ENCODE peak calls at places on chromosomes 1 and 21, in nine cellular contexts. D is stimulated activated CD4-positive, alpha-beta T cell treated with anti-CD3 and anti-CD28 coated beads, TNF-alpha, amount 100 ng/mL, for 4 hours; L is tibial nerve; T is COR-L47; C is CD4-positive, alpha-beta T cell; B is ovary; R is activated CD4-positive, alpha-beta T cell treated with anti-CD3 and anti-CD28 coated beads for 36 hours; M is epithelial cell of esophagus; W is CD8-positive, alpha-beta memory T cell. V is an unnamed sample.

GRCh38 chr1:209455666-209456065 is 127.8 kb upstream of the CAMK1G start:
- DNase-seq in L (no peak), T (peak; percentile 74), W (no peak), R (no peak), B (no peak), D (no peak), C (no peak), M (peak; percentile 10), V (no peak)

GRCh38 chr1:220291575-220291974 is 19.3 kb upstream of the RAB3GAP2 start:
- DNase-seq in C (no peak), B (no peak), T (no peak), L (no peak), W (no peak), M (no peak), D (no peak), R (no peak), V (no peak)

GRCh38 chr1:213201380-213202155 is 150.5 kb downstream of the RPS6KC1 start:
- DNase-seq in C (no peak), R (no peak), B (no peak), D (no peak), W (no peak), M (peak; percentile 65), L (no peak), T (no peak), V (no peak)

GRCh38 chr1:64545118-64545916 is 75.4 kb downstream of the CACHD1 start:
- DNase-seq in W (no peak), L (no peak), R (peak; percentile 29), T (no peak), C (no peak), M (peak; percentile 10), D (no peak), B (no peak), V (no peak)

GRCh38 chr1:119005870-119006405 is 17.8 kb upstream of the TBX15 start:
- DNase-seq in B (no peak), D (no peak), M (no peak), L (no peak), T (no peak), C (no peak), R (no peak), W (no peak), V (no peak)

GRCh38 chr1:68141079-68141800 is 90.8 kb upstream of the DIRAS3 start:
- DNase-seq in W (no peak), C (no peak), R (no peak), B (no peak), T (no peak), L (no peak), M (peak; percentile 22), D (no peak), V (no peak)

GRCh38 chr1:10257851-10258250 is 47.5 kb downstream of the KIF1B start:
- DNase-seq in R (no peak), T (no peak), B (no peak), L (no peak), M (no peak), D (no peak), W (no peak), C (no peak), V (no peak)

GRCh38 chr1:82091274-82091673 is 290.5 kb downstream of the ADGRL2 start:
- DNase-seq in T (no peak), L (no peak), B (no peak), D (no peak), R (no peak), C (no peak), W (no peak), M (no peak), V (no peak)

GRCh38 chr1:207856276-207857023 is 54.5 kb downstream of the CD34 start:
- DNase-seq in W (no peak), R (no peak), L (no peak), B (no peak), T (no peak), C (no peak), M (no peak), D (no peak), V (no peak)

GRCh38 chr1:55246331-55246730 is 31.2 kb upstream of the USP24 start:
- DNase-seq in M (no peak), W (no peak), T (no peak), C (no peak), R (no peak), B (no peak), D (no peak), L (no peak), V (no peak)

GRCh38 chr21:35044770-35045538 is 4.1 kb downstream of the RUNX1 start:
- DNase-seq in R (no peak), C (no peak), L (no peak), T (no peak), W (no peak), M (no peak), D (no peak), B (no peak), V (no peak)

GRCh38 chr1:6328696-6329095 is 64.9 kb downstream of the ACOT7 start:
- DNase-seq in M (no peak), W (no peak), B (no peak), T (no peak), L (no peak), C (no peak), R (no peak), D (no peak), V (no peak)

GRCh38 chr1:209207126-209207700 is 376.3 kb upstream of the CAMK1G start:
- DNase-seq in D (no peak), W (no peak), L (no peak), C (no peak), M (no peak), B (no peak), R (no peak), T (no peak), V (no peak)

GRCh38 chr1:247118946-247119446 is 14.8 kb upstream of the ZNF669 start:
- DNase-seq in R (peak; percentile 62), C (no peak), D (no peak), T (peak; percentile 32), B (no peak), L (no peak), M (peak; percentile 22), W (peak; percentile 25), V (no peak)

GRCh38 chr1:234743866-234744581 is 134.0 kb upstream of the IRF2BP2 start:
- DNase-seq in W (no peak), B (peak; percentile 56), T (peak; percentile 19), D (no peak), R (no peak), M (peak; percentile 29), C (no peak), L (no peak), V (no peak)

GRCh38 chr1:245666412-245666811 is 511.6 kb downstream of the KIF26B start:
- DNase-seq in T (no peak), R (no peak), B (no peak), L (no peak), W (no peak), M (no peak), C (no peak), D (no peak), V (no peak)

GRCh38 chr1:46152021-46152420 is 19.6 kb upstream of the PIK3R3 start:
- DNase-seq in L (no peak), M (no peak), D (no peak), T (no peak), W (no peak), R (no peak), B (no peak), C (no peak), V (no peak)

GRCh38 chr1:20279507-20279906 is 11.2 kb upstream of the VWA5B1 start:
- DNase-seq in M (peak; percentile 67), B (no peak), L (no peak), R (no peak), T (no peak), C (no peak), W (no peak), D (no peak), V (no peak)

GRCh38 chr1:154971341-154971998 is 923 bp upstream of the SHC1 start:
- DNase-seq in B (no peak), W (no peak), M (peak; percentile 85), C (no peak), T (no peak), D (no peak), R (no peak), L (peak; percentile 69), V (no peak)

GRCh38 chr1:46508760-46509159 is 19.1 kb downstream of the DMBX1 start:
- DNase-seq in T (no peak), D (no peak), M (peak; percentile 54), R (no peak), B (no peak), W (no peak), L (no peak), C (no peak), V (no peak)

GRCh38 chr1:63362578-63362977 is 4.8 kb upstream of the ALG6 start:
- DNase-seq in W (no peak), M (no peak), R (no peak), C (no peak), B (no peak), D (no peak), L (no peak), T (no peak), V (no peak)

GRCh38 chr1:53413175-53414001 is 45.8 kb upstream of the DMRTB1 start:
- DNase-seq in T (no peak), B (no peak), C (peak; percentile 13), R (peak; percentile 74), M (peak; percentile 67), W (peak; percentile 38), D (no peak), L (no peak), V (no peak)

V was measured in heart right ventricle.